ENCODE peak calls at places on chromosomes 4 and X, in nine cellular contexts. One of them, this sample, is unnamed.

GRCh38 chr4:49032440-49033161 is 46.5 kb downstream of the CWH43 start:
- DNase-seq in lower lobe of right lung: no peak
- DNase-seq in brain microvascular endothelial cell: peak
- DNase-seq in Peyer's patch: no peak
- DNase-seq in GM23338: peak
- DNase-seq in fibroblast of lung: no peak
- DNase-seq in breast epithelium: no peak
- DNase-seq in GM12878: no peak
- DNase-seq in A549: peak
- DNase-seq in this sample: peak

GRCh38 chr4:105184316-105184988 is 37.8 kb downstream of the TET2 start:
- DNase-seq in lower lobe of right lung: no peak
- DNase-seq in brain microvascular endothelial cell: no peak
- DNase-seq in Peyer's patch: no peak
- DNase-seq in GM23338: no peak
- DNase-seq in fibroblast of lung: peak
- DNase-seq in breast epithelium: no peak
- DNase-seq in GM12878: no peak
- DNase-seq in A549: no peak
- DNase-seq in this sample: no peak

GRCh38 chr4:7073526-7074390 is 5.9 kb upstream of the GRPEL1 start:
- DNase-seq in lower lobe of right lung: no peak
- DNase-seq in brain microvascular endothelial cell: peak
- DNase-seq in Peyer's patch: peak
- DNase-seq in GM23338: peak
- DNase-seq in fibroblast of lung: peak
- DNase-seq in breast epithelium: no peak
- DNase-seq in GM12878: no peak
- DNase-seq in A549: peak
- DNase-seq in this sample: peak

GRCh38 chr4:27886075-27886474 is 1025.4 kb downstream of the STIM2 start:
- DNase-seq in lower lobe of right lung: no peak
- DNase-seq in brain microvascular endothelial cell: no peak
- DNase-seq in Peyer's patch: no peak
- DNase-seq in GM23338: no peak
- DNase-seq in fibroblast of lung: no peak
- DNase-seq in breast epithelium: no peak
- DNase-seq in GM12878: no peak
- DNase-seq in A549: no peak
- DNase-seq in this sample: no peak

GRCh38 chr4:107824367-107825071 is at the start of gene SGMS2:
- DNase-seq in lower lobe of right lung: peak
- DNase-seq in brain microvascular endothelial cell: peak
- DNase-seq in Peyer's patch: peak
- DNase-seq in GM23338: peak
- DNase-seq in fibroblast of lung: peak
- DNase-seq in breast epithelium: peak
- DNase-seq in GM12878: no peak
- DNase-seq in A549: peak
- DNase-seq in this sample: peak

GRCh38 chr4:94939791-94940530 is 182.2 kb downstream of the BMPR1B start:
- DNase-seq in lower lobe of right lung: no peak
- DNase-seq in brain microvascular endothelial cell: no peak
- DNase-seq in Peyer's patch: no peak
- DNase-seq in GM23338: peak
- DNase-seq in fibroblast of lung: peak
- DNase-seq in breast epithelium: no peak
- DNase-seq in GM12878: no peak
- DNase-seq in A549: no peak
- DNase-seq in this sample: peak

GRCh38 chrX:13212191-13212651 is 107.6 kb downstream of the ATXN3L start:
- DNase-seq in lower lobe of right lung: no peak
- DNase-seq in brain microvascular endothelial cell: no peak
- DNase-seq in Peyer's patch: no peak
- DNase-seq in GM23338: no peak
- DNase-seq in fibroblast of lung: no peak
- DNase-seq in breast epithelium: no peak
- DNase-seq in GM12878: no peak
- DNase-seq in A549: no peak
- DNase-seq in this sample: peak

GRCh38 chr4:79212311-79212710 is 113.5 kb downstream of the NAA11 start:
- DNase-seq in lower lobe of right lung: no peak
- DNase-seq in brain microvascular endothelial cell: no peak
- DNase-seq in Peyer's patch: no peak
- DNase-seq in GM23338: no peak
- DNase-seq in fibroblast of lung: no peak
- DNase-seq in breast epithelium: no peak
- DNase-seq in GM12878: no peak
- DNase-seq in A549: no peak
- DNase-seq in this sample: no peak

GRCh38 chrX:149939271-149940014 is 1.2 kb upstream of the EOLA2 start:
- DNase-seq in lower lobe of right lung: peak
- DNase-seq in brain microvascular endothelial cell: peak
- DNase-seq in Peyer's patch: peak
- DNase-seq in GM23338: peak
- DNase-seq in fibroblast of lung: peak
- DNase-seq in breast epithelium: peak
- DNase-seq in GM12878: peak
- DNase-seq in A549: peak
- DNase-seq in this sample: peak

GRCh38 chr4:28296239-28296638 is 1435.6 kb downstream of the STIM2 start:
- DNase-seq in lower lobe of right lung: no peak
- DNase-seq in brain microvascular endothelial cell: no peak
- DNase-seq in Peyer's patch: no peak
- DNase-seq in GM23338: no peak
- DNase-seq in fibroblast of lung: no peak
- DNase-seq in breast epithelium: no peak
- DNase-seq in GM12878: no peak
- DNase-seq in A549: no peak
- DNase-seq in this sample: no peak

GRCh38 chrX:12007881-12008280 is 130.4 kb upstream of the FRMPD4 start:
- DNase-seq in lower lobe of right lung: no peak
- DNase-seq in brain microvascular endothelial cell: peak
- DNase-seq in Peyer's patch: no peak
- DNase-seq in GM23338: no peak
- DNase-seq in fibroblast of lung: peak
- DNase-seq in breast epithelium: no peak
- DNase-seq in GM12878: no peak
- DNase-seq in A549: peak
- DNase-seq in this sample: peak

GRCh38 chr4:88054229-88054628 is 46.8 kb downstream of the PKD2 start:
- DNase-seq in lower lobe of right lung: no peak
- DNase-seq in brain microvascular endothelial cell: no peak
- DNase-seq in Peyer's patch: no peak
- DNase-seq in GM23338: no peak
- DNase-seq in fibroblast of lung: peak
- DNase-seq in breast epithelium: no peak
- DNase-seq in GM12878: no peak
- DNase-seq in A549: no peak
- DNase-seq in this sample: no peak

GRCh38 chr4:71210831-71211230 is 128.0 kb upstream of the SLC4A4 start:
- DNase-seq in lower lobe of right lung: no peak
- DNase-seq in brain microvascular endothelial cell: no peak
- DNase-seq in Peyer's patch: no peak
- DNase-seq in GM23338: no peak
- DNase-seq in fibroblast of lung: peak
- DNase-seq in breast epithelium: no peak
- DNase-seq in GM12878: no peak
- DNase-seq in A549: no peak
- DNase-seq in this sample: no peak

GRCh38 chrX:115030635-115031034 is 13.2 kb upstream of the IL13RA2 start:
- DNase-seq in lower lobe of right lung: no peak
- DNase-seq in brain microvascular endothelial cell: no peak
- DNase-seq in Peyer's patch: peak
- DNase-seq in GM23338: no peak
- DNase-seq in fibroblast of lung: no peak
- DNase-seq in breast epithelium: peak
- DNase-seq in GM12878: no peak
- DNase-seq in A549: no peak
- DNase-seq in this sample: no peak

GRCh38 chrX:2145672-2146412 is 354.9 kb downstream of the DHRSX start:
- DNase-seq in lower lobe of right lung: no peak
- DNase-seq in brain microvascular endothelial cell: peak
- DNase-seq in Peyer's patch: no peak
- DNase-seq in GM23338: no peak
- DNase-seq in fibroblast of lung: no peak
- DNase-seq in breast epithelium: no peak
- DNase-seq in GM12878: no peak
- DNase-seq in A549: no peak
- DNase-seq in this sample: no peak
- H3K4me3 ChIP-seq in lower lobe of right lung: no peak
- H3K4me3 ChIP-seq in brain microvascular endothelial cell: no peak
- H3K4me3 ChIP-seq in Peyer's patch: no peak
- H3K4me3 ChIP-seq in GM23338: no peak
- H3K4me3 ChIP-seq in fibroblast of lung: no peak
- H3K4me3 ChIP-seq in breast epithelium: no peak
- H3K4me3 ChIP-seq in GM12878: no peak
- H3K4me3 ChIP-seq in A549: no peak
- H3K4me3 ChIP-seq in this sample: no peak

DNA sequence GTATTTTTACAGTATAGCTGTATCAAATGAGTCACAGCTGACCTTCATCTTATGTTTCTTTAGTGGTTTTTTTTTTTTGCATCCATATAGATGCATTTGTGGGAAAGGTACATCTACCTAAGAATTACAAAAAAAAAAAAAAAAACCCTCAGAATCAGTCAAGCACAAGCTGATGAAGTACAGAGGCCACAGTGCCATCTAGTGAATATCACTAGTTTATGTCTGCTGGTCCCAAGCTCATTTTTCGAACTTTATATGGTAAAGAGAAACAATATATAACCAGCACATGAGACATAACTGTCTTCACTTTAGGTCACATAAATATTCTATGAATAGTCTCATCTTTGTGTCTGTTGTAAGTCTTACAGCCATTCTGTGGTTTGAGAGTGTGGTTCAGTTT is 220.1 kb downstream of the DLG3 start:
- DNase-seq in lower lobe of right lung: no peak
- DNase-seq in brain microvascular endothelial cell: peak
- DNase-seq in Peyer's patch: no peak
- DNase-seq in GM23338: peak
- DNase-seq in fibroblast of lung: peak
- DNase-seq in breast epithelium: no peak
- DNase-seq in GM12878: no peak
- DNase-seq in A549: peak
- DNase-seq in this sample: peak
- TF ChIP-seq CTCF in lower lobe of right lung: no peak
- TF ChIP-seq CTCF in brain microvascular endothelial cell: peak
- TF ChIP-seq CTCF in Peyer's patch: no peak
- TF ChIP-seq CTCF in GM23338: peak
- TF ChIP-seq CTCF in fibroblast of lung: peak
- TF ChIP-seq CTCF in breast epithelium: no peak
- TF ChIP-seq CTCF in GM12878: peak
- TF ChIP-seq CTCF in A549: peak
- TF ChIP-seq CTCF in this sample: peak

DNA sequence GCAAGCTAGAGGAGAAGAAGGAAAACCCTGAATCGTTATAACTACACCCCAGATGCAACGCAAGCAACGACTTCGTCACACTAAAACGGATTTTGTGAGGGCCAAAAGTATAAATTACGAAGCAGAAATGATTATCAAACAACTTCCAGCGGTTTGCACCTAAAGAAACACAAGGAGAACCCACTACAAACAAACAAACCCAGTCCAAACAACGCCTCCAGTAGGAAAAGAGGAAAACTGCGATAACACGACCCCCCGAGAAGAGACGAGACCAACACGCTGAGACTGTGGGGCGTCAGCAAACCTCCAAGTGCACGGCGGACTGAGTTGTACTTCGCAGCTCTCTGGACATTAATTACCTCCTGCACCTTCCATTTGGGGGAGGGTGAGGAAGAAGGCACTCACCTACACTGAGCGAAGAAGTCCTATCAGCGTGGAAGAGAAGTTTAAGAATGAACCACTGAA is at the start of gene MAB21L2:
- DNase-seq in lower lobe of right lung: no peak
- DNase-seq in brain microvascular endothelial cell: no peak
- DNase-seq in Peyer's patch: no peak
- DNase-seq in GM23338: peak
- DNase-seq in fibroblast of lung: peak
- DNase-seq in breast epithelium: no peak
- DNase-seq in GM12878: no peak
- DNase-seq in A549: no peak
- DNase-seq in this sample: no peak
- H3K4me3 ChIP-seq in lower lobe of right lung: peak
- H3K4me3 ChIP-seq in brain microvascular endothelial cell: peak
- H3K4me3 ChIP-seq in Peyer's patch: peak
- H3K4me3 ChIP-seq in GM23338: peak
- H3K4me3 ChIP-seq in fibroblast of lung: no peak
- H3K4me3 ChIP-seq in breast epithelium: peak
- H3K4me3 ChIP-seq in GM12878: no peak
- H3K4me3 ChIP-seq in A549: no peak
- H3K4me3 ChIP-seq in this sample: peak

GRCh38 chrX:8782595-8782994 is 18.6 kb downstream of the FAM9A start:
- DNase-seq in lower lobe of right lung: no peak
- DNase-seq in brain microvascular endothelial cell: no peak
- DNase-seq in Peyer's patch: no peak
- DNase-seq in GM23338: no peak
- DNase-seq in fibroblast of lung: no peak
- DNase-seq in breast epithelium: no peak
- DNase-seq in GM12878: no peak
- DNase-seq in A549: no peak
- DNase-seq in this sample: no peak

GRCh38 chrX:8784162-8784561 is 17.0 kb downstream of the FAM9A start:
- DNase-seq in lower lobe of right lung: no peak
- DNase-seq in brain microvascular endothelial cell: no peak
- DNase-seq in Peyer's patch: no peak
- DNase-seq in GM23338: peak
- DNase-seq in fibroblast of lung: no peak
- DNase-seq in breast epithelium: no peak
- DNase-seq in GM12878: no peak
- DNase-seq in A549: no peak
- DNase-seq in this sample: no peak

DNA sequence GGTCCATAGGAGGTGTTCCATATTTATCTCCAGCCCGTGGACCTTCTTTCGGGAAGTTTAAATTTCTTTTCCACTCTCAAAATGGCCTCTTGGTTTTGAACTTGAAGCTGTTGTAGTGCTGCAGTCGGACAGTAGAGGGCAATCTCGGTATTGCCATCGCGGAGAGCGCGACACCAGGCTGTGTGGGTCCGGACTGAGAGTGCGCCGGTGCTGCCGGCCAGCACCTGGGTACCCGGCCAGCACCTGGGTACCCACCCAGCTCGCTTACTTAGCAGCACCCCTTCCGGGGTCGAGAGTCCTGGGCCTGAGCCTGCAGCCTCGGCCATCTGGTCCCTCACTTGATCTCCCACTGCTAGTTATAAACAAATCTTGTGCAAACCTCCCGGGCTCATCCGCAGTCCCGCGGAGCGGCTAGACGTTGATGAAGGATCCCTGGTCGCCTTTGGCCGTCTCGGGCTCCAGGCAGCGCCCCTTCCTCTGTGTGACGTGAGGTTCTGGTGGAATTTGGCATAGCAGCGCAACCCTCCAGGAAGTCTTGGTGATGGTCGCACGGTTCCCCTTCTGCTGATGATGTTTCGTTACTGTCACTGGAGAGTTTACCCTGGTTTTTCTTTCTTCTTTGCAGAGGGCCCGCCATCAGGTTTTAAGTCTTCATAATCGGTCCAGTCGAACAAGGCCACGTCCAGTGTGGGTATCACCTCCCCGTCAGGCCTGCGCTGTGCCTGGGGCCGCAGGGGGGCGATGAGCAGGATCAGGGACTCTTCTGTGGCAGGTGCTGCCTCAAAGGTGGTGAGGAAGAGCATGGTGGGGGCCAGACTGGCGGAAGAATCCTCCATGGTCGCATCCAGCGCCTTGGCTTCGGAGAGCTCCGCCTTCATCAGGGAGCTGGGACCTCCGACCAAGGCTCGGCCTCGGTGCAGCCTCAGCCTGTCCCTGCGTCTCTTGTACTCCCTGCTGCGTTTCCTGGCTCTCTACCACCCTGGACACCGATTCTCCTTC is 17.8 kb downstream of the FAM9A start:
- DNase-seq in lower lobe of right lung: no peak
- DNase-seq in brain microvascular endothelial cell: no peak
- DNase-seq in Peyer's patch: no peak
- DNase-seq in GM23338: peak
- DNase-seq in fibroblast of lung: peak
- DNase-seq in breast epithelium: no peak
- DNase-seq in GM12878: no peak
- DNase-seq in A549: peak
- DNase-seq in this sample: no peak
- TF ChIP-seq CTCF in lower lobe of right lung: peak
- TF ChIP-seq CTCF in brain microvascular endothelial cell: peak
- TF ChIP-seq CTCF in Peyer's patch: peak
- TF ChIP-seq CTCF in GM23338: peak
- TF ChIP-seq CTCF in fibroblast of lung: peak
- TF ChIP-seq CTCF in breast epithelium: no peak
- TF ChIP-seq CTCF in GM12878: peak
- TF ChIP-seq CTCF in A549: peak
- TF ChIP-seq CTCF in this sample: peak